ENCODE peak calls at places on chromosomes 13 and 19, in eight cellular contexts. J, C, T, I, F, E, V and M are unnamed samples.

GRCh38 chr13:35592457-35592856 is 116.0 kb upstream of the MAB21L1 start:
- DNase-seq in J (no peak), C (no peak), T (no peak), I (no peak), F (no peak), E (no peak), V (no peak), M (no peak)

GRCh38 chr13:110548891-110549794 is 12.4 kb downstream of the RAB20 start:
- DNase-seq in J (no peak), C (no peak), T (no peak), I (no peak), F (no peak), E (no peak), V (no peak), M (no peak)

GRCh38 chr19:18650468-18651001 is 13.7 kb downstream of the KLHL26 start:
- DNase-seq in J (no peak), C (peak), T (no peak), I (peak), F (no peak), E (no peak), V (no peak), M (no peak)

GRCh38 chr19:40726279-40726678 is 9.4 kb downstream of the ITPKC start:
- DNase-seq in J (no peak), C (no peak), T (no peak), I (no peak), F (no peak), E (no peak), V (no peak), M (no peak)

GRCh38 chr13:88800505-88800904 is 1129.3 kb downstream of the SLITRK5 start:
- DNase-seq in J (no peak), C (no peak), T (no peak), I (no peak), F (no peak), E (no peak), V (no peak), M (no peak)

GRCh38 chr13:84570831-84571230 is 688.6 kb upstream of the SLITRK1 start:
- DNase-seq in J (no peak), C (no peak), T (no peak), I (no peak), F (no peak), E (no peak), V (no peak), M (no peak)

GRCh38 chr13:93721483-93721882 is 494.9 kb downstream of the GPC6 start:
- DNase-seq in J (no peak), C (no peak), T (no peak), I (no peak), F (no peak), E (no peak), V (no peak), M (no peak)

GRCh38 chr13:66402071-66402470 is 828.1 kb downstream of the PCDH9 start:
- DNase-seq in J (no peak), C (no peak), T (no peak), I (peak), F (no peak), E (no peak), V (no peak), M (no peak)

GRCh38 chr13:97211357-97211756 is 10.8 kb upstream of the MBNL2 start:
- DNase-seq in J (no peak), C (no peak), T (no peak), I (no peak), F (no peak), E (no peak), V (no peak), M (no peak)

GRCh38 chr19:19751846-19752245 is 18.9 kb upstream of the ZNF14 start:
- DNase-seq in J (no peak), C (no peak), T (no peak), I (no peak), F (no peak), E (no peak), V (no peak), M (no peak)

GRCh38 chr13:31174018-31174417 is 12.3 kb upstream of the HSPH1 start:
- DNase-seq in J (no peak), C (no peak), T (no peak), I (peak), F (no peak), E (no peak), V (peak), M (no peak)
- TF ChIP-seq CTCF in J (peak), C (no peak), T (no peak), I (peak), F (no peak), E (peak), V (no peak), M (no peak)

GRCh38 chr19:5268801-5269200 is 71.8 kb downstream of the PTPRS start:
- DNase-seq in J (no peak), C (no peak), T (no peak), I (no peak), F (no peak), E (no peak), V (peak), M (no peak)

GRCh38 chr19:5269926-5270325 is 70.7 kb downstream of the PTPRS start:
- DNase-seq in J (no peak), C (no peak), T (no peak), I (no peak), F (no peak), E (no peak), V (no peak), M (no peak)

GRCh38 chr19:5273782-5274181 is 66.8 kb downstream of the PTPRS start:
- DNase-seq in J (no peak), C (no peak), T (no peak), I (no peak), F (no peak), E (no peak), V (no peak), M (no peak)

GRCh38 chr19:5269279-5269678 is 71.3 kb downstream of the PTPRS start:
- DNase-seq in J (no peak), C (no peak), T (no peak), I (no peak), F (no peak), E (no peak), V (no peak), M (no peak)

GRCh38 chr19:5271145-5271544 is 69.5 kb downstream of the PTPRS start:
- DNase-seq in J (no peak), C (no peak), T (no peak), I (peak), F (no peak), E (peak), V (no peak), M (no peak)
- TF ChIP-seq CTCF in J (no peak), C (no peak), T (peak), I (peak), F (no peak), E (peak), V (no peak), M (peak)

GRCh38 chr19:4906963-4907362 is 2.3 kb upstream of the UHRF1 start:
- DNase-seq in J (no peak), C (no peak), T (no peak), I (no peak), F (no peak), E (no peak), V (no peak), M (no peak)
- TF ChIP-seq CTCF in J (peak), C (no peak), T (no peak), I (no peak), F (no peak), E (no peak), V (no peak), M (no peak)

GRCh38 chr13:32587014-32587773 is 942 bp downstream of the PDS5B start:
- DNase-seq in J (no peak), C (peak), T (peak), I (peak), F (peak), E (peak), V (no peak), M (peak)
- TF ChIP-seq CTCF in J (no peak), C (no peak), T (no peak), I (no peak), F (no peak), E (peak), V (no peak), M (no peak)

GRCh38 chr19:23343434-23344010 is 51.7 kb downstream of the ZNF91 start:
- DNase-seq in J (no peak), C (no peak), T (no peak), I (no peak), F (no peak), E (no peak), V (no peak), M (no peak)

GRCh38 chr19:23351806-23352205 is 43.5 kb downstream of the ZNF91 start:
- DNase-seq in J (no peak), C (no peak), T (no peak), I (no peak), F (no peak), E (no peak), V (no peak), M (no peak)

GRCh38 chr19:23346696-23347095 is 48.6 kb downstream of the ZNF91 start:
- DNase-seq in J (no peak), C (no peak), T (no peak), I (no peak), F (no peak), E (no peak), V (no peak), M (no peak)

GRCh38 chr19:23345838-23346237 is 49.4 kb downstream of the ZNF91 start:
- DNase-seq in J (no peak), C (no peak), T (peak), I (no peak), F (no peak), E (peak), V (no peak), M (no peak)
- TF ChIP-seq CTCF in J (no peak), C (no peak), T (peak), I (no peak), F (no peak), E (peak), V (no peak), M (no peak)

DNA sequence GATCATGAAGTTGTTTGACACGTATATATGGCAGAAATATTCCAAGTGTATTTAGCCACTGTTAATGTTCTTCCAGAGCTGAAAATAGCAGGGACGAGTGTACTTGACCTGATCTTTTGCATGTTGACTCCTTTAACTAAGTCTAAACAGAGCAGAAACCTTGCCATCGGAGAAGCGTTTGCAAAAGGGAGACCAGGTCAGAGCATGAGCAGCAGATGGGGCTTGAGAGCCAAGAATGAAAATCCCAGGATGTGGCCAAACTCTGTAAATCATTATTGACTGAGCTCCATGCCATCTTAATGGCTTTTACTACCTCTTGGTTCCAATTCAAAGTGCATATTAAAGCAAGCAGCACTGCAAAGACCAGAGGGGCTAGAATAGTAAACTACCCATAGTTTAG is 55.5 kb downstream of the FAM216B start:
- DNase-seq in J (peak), C (no peak), T (no peak), I (peak), F (no peak), E (peak), V (no peak), M (no peak)
- TF ChIP-seq CTCF in J (peak), C (peak), T (no peak), I (peak), F (no peak), E (peak), V (peak), M (peak)

GRCh38 chr19:52592301-52592700 is 22.2 kb downstream of the ZNF701 start:
- DNase-seq in J (no peak), C (no peak), T (peak), I (no peak), F (no peak), E (no peak), V (no peak), M (no peak)
- TF ChIP-seq CTCF in J (no peak), C (no peak), T (no peak), I (no peak), F (no peak), E (peak), V (no peak), M (no peak)

GRCh38 chr13:46392967-46393366 is 5.9 kb upstream of the RUBCNL start:
- DNase-seq in J (peak), C (no peak), T (no peak), I (no peak), F (no peak), E (no peak), V (no peak), M (no peak)
- TF ChIP-seq CTCF in J (no peak), C (no peak), T (no peak), I (no peak), F (no peak), E (no peak), V (no peak), M (no peak)

GRCh38 chr19:35143818-35144217 is 763 bp downstream of the FXYD7 start:
- DNase-seq in J (no peak), C (no peak), T (no peak), I (no peak), F (no peak), E (no peak), V (no peak), M (no peak)

GRCh38 chr19:35141627-35142401 is 1.2 kb upstream of the FXYD7 start:
- DNase-seq in J (no peak), C (no peak), T (no peak), I (no peak), F (no peak), E (no peak), V (no peak), M (no peak)

GRCh38 chr19:35143231-35143715 is at the start of gene FXYD7:
- DNase-seq in J (no peak), C (peak), T (peak), I (no peak), F (no peak), E (peak), V (no peak), M (no peak)

GRCh38 chr19:35144259-35144599 is 1.2 kb downstream of the FXYD7 start:
- DNase-seq in J (no peak), C (no peak), T (no peak), I (no peak), F (no peak), E (no peak), V (no peak), M (no peak)

GRCh38 chr19:35142531-35143230 is 374 bp upstream of the FXYD7 start:
- DNase-seq in J (no peak), C (peak), T (peak), I (peak), F (peak), E (peak), V (peak), M (peak)
- TF ChIP-seq CTCF in J (peak), C (peak), T (peak), I (peak), F (peak), E (peak), V (peak), M (peak)

DNA sequence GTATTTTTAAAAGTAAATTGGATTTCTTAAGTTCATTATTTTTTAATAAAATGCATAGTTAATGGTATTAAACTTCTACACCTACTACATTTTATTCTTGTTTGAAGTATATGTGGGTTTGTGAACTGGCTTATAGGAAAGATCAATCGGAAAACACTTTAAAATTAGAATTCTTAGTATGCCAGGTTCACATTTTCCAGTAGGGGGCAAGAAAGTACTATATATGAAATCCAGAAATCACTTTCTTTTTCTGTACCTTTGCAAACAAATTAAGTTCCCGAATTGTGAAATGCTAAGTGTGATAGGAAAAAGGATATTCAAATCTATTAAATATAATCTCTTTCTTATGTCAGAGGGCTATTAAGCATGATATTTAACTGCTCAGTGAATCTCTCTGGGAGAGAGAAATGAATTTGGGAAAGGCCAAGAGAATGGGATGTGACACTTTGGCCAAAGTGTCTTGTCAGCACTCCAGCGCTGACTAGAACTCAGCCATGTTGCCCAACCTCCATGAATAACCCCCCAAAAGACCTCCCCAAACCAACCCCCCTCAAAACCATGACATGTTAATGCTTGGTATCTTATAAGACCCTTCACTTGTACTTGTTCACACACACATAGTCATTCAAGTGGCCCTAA is 122.6 kb upstream of the SLC10A2 start:
- DNase-seq in J (no peak), C (no peak), T (no peak), I (peak), F (no peak), E (peak), V (peak), M (no peak)
- TF ChIP-seq CTCF in J (peak), C (peak), T (peak), I (peak), F (no peak), E (no peak), V (peak), M (peak)